ENCODE peak calls at places on chromosomes 12 and 14, in seven cellular contexts. M is A673, Y is astrocyte of the cerebellum, Z is endothelial cell, T is adrenal gland, H is nephron progenitor cell, L is thyroid gland. R is an unnamed sample.

GRCh38 chr14:99129211-99129696 is 142.7 kb downstream of the BCL11B start:
- DNase-seq in M (no peak), Y (no peak), Z (peak; percentile 2), T (peak; percentile 35), H (no peak), L (no peak), R (no peak)

GRCh38 chr14:60093606-60094005 is 1.9 kb downstream of the PCNX4 start:
- DNase-seq in M (no peak), Y (no peak), Z (no peak), T (no peak), H (no peak), L (no peak), R (no peak)

GRCh38 chr14:20631023-20631820 is 10.3 kb downstream of the OR6S1 start:
- DNase-seq in M (peak; percentile 85), Y (no peak), Z (peak; percentile 66), T (peak; percentile 72), H (peak; percentile 75), L (peak; percentile 55), R (no peak)

GRCh38 chr12:110585231-110585799 is 2.2 kb upstream of the PPTC7 start:
- DNase-seq in M (no peak), Y (no peak), Z (peak; percentile 18), T (no peak), H (no peak), L (peak; percentile 51), R (no peak)

GRCh38 chr14:104682107-104682593 is 7.3 kb upstream of the INF2 start:
- DNase-seq in M (no peak), Y (no peak), Z (no peak), T (no peak), H (peak; percentile 40), L (no peak), R (no peak)

GRCh38 chr12:111775205-111776193 is 8.8 kb downstream of the ALDH2 start:
- DNase-seq in M (no peak), Y (no peak), Z (no peak), T (peak; percentile 92), H (peak; percentile 26), L (peak; percentile 93), R (peak; percentile 84)

GRCh38 chr12:10153271-10154144 is 18.4 kb downstream of the OLR1 start:
- DNase-seq in M (peak; percentile 74), Y (peak; percentile 42), Z (peak; percentile 67), T (peak; percentile 87), H (peak; percentile 69), L (peak; percentile 53), R (peak; percentile 69)

GRCh38 chr12:83758889-83759631 is 1072.4 kb downstream of the TMTC2 start:
- DNase-seq in M (peak; percentile 32), Y (no peak), Z (no peak), T (no peak), H (no peak), L (no peak), R (no peak)

GRCh38 chr12:42689699-42690098 is 100.2 kb upstream of the PRICKLE1 start:
- DNase-seq in M (no peak), Y (no peak), Z (no peak), T (no peak), H (no peak), L (no peak), R (no peak)

GRCh38 chr12:112111931-112112330 is 3.3 kb upstream of the NAA25 start:
- DNase-seq in M (peak; percentile 19), Y (no peak), Z (no peak), T (peak; percentile 47), H (no peak), L (no peak), R (no peak)

GRCh38 chr12:118371354-118372282 is 1.1 kb downstream of the TAOK3 start:
- DNase-seq in M (no peak), Y (no peak), Z (peak; percentile 32), T (peak; percentile 60), H (peak; percentile 47), L (peak; percentile 52), R (peak; percentile 46)

GRCh38 chr14:44108601-44109000 is 398.5 kb downstream of the FSCB start:
- DNase-seq in M (no peak), Y (no peak), Z (no peak), T (no peak), H (no peak), L (no peak), R (no peak)

GRCh38 chr14:32650030-32650429 is 288.6 kb upstream of the NPAS3 start:
- DNase-seq in M (no peak), Y (no peak), Z (no peak), T (no peak), H (no peak), L (no peak), R (no peak)

DNA sequence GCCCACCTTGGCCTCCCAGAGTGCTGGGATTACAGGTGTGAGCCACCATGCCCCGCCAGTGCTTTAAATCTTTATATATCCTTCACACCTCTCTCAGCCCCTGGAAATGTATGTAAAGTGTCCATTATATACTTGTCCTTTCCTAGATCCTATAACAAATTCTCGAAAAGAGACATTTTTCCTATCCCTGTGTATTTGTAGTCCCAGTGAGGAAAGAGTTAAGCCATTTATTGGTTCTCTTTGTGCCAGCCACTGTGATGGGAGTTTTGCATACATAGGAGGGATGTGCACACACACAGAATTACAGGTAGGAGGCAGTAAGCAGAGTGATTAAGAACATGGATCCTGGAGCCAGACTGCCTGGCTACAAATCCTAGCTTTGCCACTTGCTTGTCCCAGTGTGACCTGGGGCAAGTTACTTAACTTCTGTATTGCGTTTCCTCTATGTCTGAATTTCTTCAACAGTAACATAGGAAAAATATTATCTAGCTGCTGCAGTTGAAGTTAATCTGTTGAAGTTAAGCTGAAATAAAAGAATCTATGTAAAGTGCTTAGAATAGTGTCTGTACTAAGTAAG is 2.1 kb upstream of the RABGGTA start:
- DNase-seq in M (peak; percentile 10), Y (no peak), Z (no peak), T (no peak), H (no peak), L (no peak), R (no peak)
- TF ChIP-seq CTCF in M (peak; percentile 14), Y (peak; percentile 4), Z (no peak), T (no peak), H (no peak), L (no peak), R (peak; percentile 18)

DNA sequence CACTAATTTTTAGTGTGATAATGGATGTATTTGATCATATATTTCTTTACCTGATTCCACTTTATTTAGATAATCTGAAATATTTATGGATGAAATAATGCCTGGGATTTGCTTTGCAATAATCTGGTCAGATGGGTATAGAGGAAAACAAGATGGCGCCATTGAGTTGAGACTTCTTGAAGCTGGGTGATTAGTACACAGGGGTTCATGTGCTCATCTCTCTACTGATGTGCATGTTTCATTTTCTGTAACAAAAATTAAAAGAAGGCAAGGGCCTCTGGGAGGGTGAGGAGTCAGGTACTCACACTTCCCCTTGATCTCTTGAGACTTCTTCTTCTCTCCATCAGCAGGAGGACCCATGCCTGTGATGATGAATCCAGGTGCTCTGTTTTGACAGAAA is 61.8 kb downstream of the GCH1 start:
- DNase-seq in M (no peak), Y (no peak), Z (no peak), T (no peak), H (no peak), L (no peak), R (no peak)
- TF ChIP-seq CTCF in M (no peak), Y (no peak), Z (no peak), T (no peak), H (no peak), L (no peak), R (no peak)

GRCh38 chr14:89955418-89956293 is at the start of gene TDP1:
- DNase-seq in M (peak; percentile 98), Y (peak; percentile 91), Z (peak; percentile 98), T (peak; percentile 98), H (peak; percentile 98), L (peak; percentile 96), R (peak; percentile 96)
- TF ChIP-seq CTCF in M (peak; percentile 24), Y (no peak), Z (no peak), T (no peak), H (no peak), L (no peak), R (no peak)

DNA sequence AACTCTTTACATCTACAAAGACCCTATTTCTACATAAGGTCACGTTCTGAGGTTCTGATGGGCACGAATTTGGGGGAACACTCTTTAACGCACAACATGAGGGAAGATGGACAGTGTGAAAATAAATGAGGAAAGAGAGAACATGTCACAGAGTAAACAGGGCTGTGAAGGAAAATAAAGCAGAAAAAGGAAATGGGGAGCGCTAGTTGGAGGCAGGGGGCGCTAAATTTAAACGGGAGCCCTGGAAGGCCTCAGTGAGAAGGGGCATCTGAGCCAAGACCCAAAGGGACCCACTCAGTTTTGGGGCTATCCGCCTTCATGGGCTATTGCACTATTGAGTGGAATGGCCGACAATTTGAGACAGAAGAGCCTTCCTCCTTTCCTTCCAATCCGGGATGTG is 50.5 kb downstream of the PLXNC1 start:
- DNase-seq in M (no peak), Y (no peak), Z (no peak), T (no peak), H (no peak), L (no peak), R (no peak)
- TF ChIP-seq CTCF in M (peak; percentile 28), Y (no peak), Z (no peak), T (no peak), H (no peak), L (no peak), R (no peak)

GRCh38 chr12:32343496-32343895 is 55.9 kb upstream of the FGD4 start:
- DNase-seq in M (no peak), Y (no peak), Z (no peak), T (no peak), H (no peak), L (no peak), R (no peak)

DNA sequence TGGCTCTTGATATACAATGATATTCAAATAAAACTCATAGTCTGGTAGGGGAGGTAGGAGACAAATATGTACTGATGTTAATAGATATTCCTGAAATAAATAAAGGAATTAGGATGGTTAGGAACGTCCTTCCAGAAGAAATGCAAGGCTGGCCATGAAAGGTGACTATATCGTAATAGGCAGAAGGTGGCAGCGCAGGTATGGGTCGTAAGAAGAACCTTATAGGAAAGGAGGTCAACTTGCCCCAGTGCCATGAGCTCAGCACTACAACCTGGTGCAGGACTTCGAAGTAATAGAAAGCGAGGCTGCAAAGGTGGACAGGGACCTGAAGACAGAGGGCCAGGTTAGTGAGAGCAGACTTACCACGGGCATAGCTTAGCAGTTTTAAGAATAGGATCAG is 55.3 kb upstream of the FGD4 start:
- DNase-seq in M (no peak), Y (no peak), Z (no peak), T (no peak), H (no peak), L (no peak), R (no peak)
- TF ChIP-seq CTCF in M (no peak), Y (no peak), Z (no peak), T (no peak), H (no peak), L (no peak), R (no peak)

DNA sequence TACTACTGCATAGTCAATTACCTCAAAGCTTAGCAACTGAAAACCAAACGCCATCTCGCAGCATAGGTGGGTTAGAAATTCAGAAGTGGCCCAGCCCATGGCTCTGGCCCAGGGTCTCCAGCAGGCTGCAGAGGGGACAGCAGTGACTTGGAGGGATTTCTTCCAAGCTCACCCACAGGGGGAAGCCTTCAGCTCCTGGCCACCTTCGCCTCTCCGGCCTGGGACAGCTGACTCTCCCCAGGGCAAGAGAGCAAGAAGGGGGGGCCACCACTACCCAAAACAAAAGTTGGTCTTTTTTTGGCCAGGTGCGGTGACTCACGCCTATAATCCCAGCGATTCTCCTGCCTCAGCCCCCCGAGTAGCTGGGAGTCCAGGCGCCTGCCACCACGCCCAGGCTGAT is 32.2 kb upstream of the ANKRD9 start:
- DNase-seq in M (no peak), Y (no peak), Z (no peak), T (no peak), H (no peak), L (no peak), R (no peak)
- TF ChIP-seq CTCF in M (no peak), Y (no peak), Z (no peak), T (no peak), H (no peak), L (no peak), R (no peak)

GRCh38 chr12:72564120-72564519 is 291.9 kb downstream of the TRHDE start:
- DNase-seq in M (no peak), Y (no peak), Z (no peak), T (no peak), H (no peak), L (no peak), R (no peak)

GRCh38 chr12:72560370-72560769 is 288.2 kb downstream of the TRHDE start:
- DNase-seq in M (no peak), Y (no peak), Z (no peak), T (no peak), H (no peak), L (no peak), R (no peak)
- TF ChIP-seq CTCF in M (no peak), Y (no peak), Z (no peak), T (no peak), H (no peak), L (no peak), R (no peak)

R was measured in GM13976.